ENCODE peak calls at places on chromosomes 3 and 15, in eight cellular contexts. E, D, J, U, V, F, A and H are unnamed samples.

GRCh38 chr3:14413381-14414071 is 11.1 kb downstream of the SLC6A6 start:
- DNase-seq in J (no peak), D (no peak), U (no peak), V (no peak), F (no peak), E (no peak), A (no peak), H (peak)

GRCh38 chr3:38655708-38656300 is 6.3 kb upstream of the SCN5A start:
- DNase-seq in U (no peak), D (no peak), E (peak), F (no peak), J (no peak), V (peak), A (no peak), H (peak)

GRCh38 chr3:124053871-124054270 is 61.9 kb upstream of the ROPN1 start:
- DNase-seq in U (no peak), V (no peak), A (no peak), J (no peak), D (no peak), F (peak), E (peak), H (peak)

GRCh38 chr3:47035645-47036044 is 56.2 kb downstream of the NBEAL2 start:
- DNase-seq in E (no peak), D (no peak), J (no peak), U (no peak), A (no peak), V (no peak), F (no peak), H (no peak)

GRCh38 chr3:39290255-39290654 is 10.4 kb upstream of the CX3CR1 start:
- DNase-seq in A (no peak), U (no peak), E (no peak), V (no peak), F (no peak), D (no peak), J (no peak), H (no peak)

GRCh38 chr15:66326051-66326450 is 30.4 kb downstream of the TIPIN start:
- DNase-seq in E (no peak), D (no peak), F (no peak), V (no peak), A (no peak), J (no peak), U (no peak), H (no peak)

GRCh38 chr3:184172681-184173373 is 1.8 kb upstream of the AP2M1 start:
- DNase-seq in F (no peak), J (no peak), E (no peak), D (no peak), U (no peak), A (peak), V (no peak), H (no peak)

GRCh38 chr3:46713048-46713897 is 4.4 kb downstream of the PRSS50 start:
- DNase-seq in E (no peak), F (no peak), J (no peak), U (no peak), V (no peak), A (no peak), D (no peak), H (no peak)

GRCh38 chr3:16828815-16829214 is 55.9 kb upstream of the PLCL2 start:
- DNase-seq in E (no peak), U (peak), V (peak), F (no peak), D (peak), A (peak), J (no peak), H (peak)

GRCh38 chr3:185400340-185400667 is 37.4 kb downstream of the MAP3K13 start:
- DNase-seq in F (no peak), J (no peak), A (no peak), D (no peak), U (no peak), V (no peak), E (no peak), H (no peak)

GRCh38 chr15:70494861-70495571 is 268.3 kb downstream of the UACA start:
- DNase-seq in J (no peak), F (peak), U (no peak), D (no peak), V (no peak), A (peak), E (no peak), H (peak)

GRCh38 chr3:10693457-10693856 is 122.6 kb upstream of the SLC6A11 start:
- DNase-seq in J (no peak), V (no peak), U (no peak), F (no peak), D (no peak), E (no peak), A (no peak), H (no peak)

GRCh38 chr3:86985427-86985826 is 5.5 kb downstream of the VGLL3 start:
- DNase-seq in E (no peak), V (no peak), F (no peak), A (no peak), D (no peak), U (no peak), J (no peak), H (peak)

GRCh38 chr3:43162573-43163084 is 56.8 kb upstream of the POMGNT2 start:
- DNase-seq in A (no peak), U (no peak), F (no peak), D (peak), V (no peak), E (no peak), J (no peak), H (no peak)

GRCh38 chr3:10228248-10228950 is 19.9 kb upstream of the TATDN2 start:
- DNase-seq in U (no peak), D (no peak), F (no peak), E (no peak), A (no peak), J (no peak), V (no peak), H (no peak)

GRCh38 chr3:98817546-98817945 is 54.4 kb downstream of the ST3GAL6 start:
- DNase-seq in V (peak), U (peak), A (peak), J (no peak), F (peak), E (peak), D (no peak), H (peak)

GRCh38 chr3:40363681-40364080 is 23.3 kb upstream of the ENTPD3 start:
- DNase-seq in E (no peak), D (no peak), V (no peak), A (no peak), F (no peak), J (no peak), U (no peak), H (no peak)

GRCh38 chr3:182740710-182741109 is 52.6 kb upstream of the ATP11B start:
- DNase-seq in U (no peak), F (no peak), J (no peak), A (no peak), V (peak), D (no peak), E (no peak), H (peak)

GRCh38 chr3:158313344-158313927 is 203.5 kb downstream of the RSRC1 start:
- DNase-seq in E (peak), U (no peak), A (peak), D (no peak), J (no peak), F (peak), V (peak), H (peak)

GRCh38 chr15:58383876-58384275 is 47.9 kb upstream of the LIPC start:
- DNase-seq in D (no peak), F (no peak), A (no peak), J (no peak), V (no peak), U (no peak), E (no peak), H (no peak)

GRCh38 chr3:109396811-109397210 is 59.5 kb upstream of the DPPA4 start:
- DNase-seq in V (no peak), D (no peak), U (no peak), J (no peak), A (no peak), F (no peak), E (no peak), H (no peak)

GRCh38 chr3:183428140-183429023 is at the start of gene MCF2L2:
- DNase-seq in F (peak), U (peak), D (peak), E (peak), A (no peak), J (peak), V (peak), H (peak)

GRCh38 chr15:34927726-34928125 is 41.8 kb downstream of the AQR start:
- DNase-seq in U (no peak), F (no peak), V (no peak), E (no peak), J (no peak), A (no peak), D (no peak), H (peak)

GRCh38 chr3:13073042-13073906 is at the start of gene IQSEC1:
- DNase-seq in F (peak), J (peak), D (peak), V (peak), E (peak), U (peak), A (no peak), H (peak)

GRCh38 chr3:50665603-50666115 is 9.1 kb upstream of the DOCK3 start:
- DNase-seq in A (no peak), V (no peak), E (no peak), U (no peak), D (no peak), F (no peak), J (no peak), H (no peak)

GRCh38 chr15:61195116-61196002 is 33.7 kb downstream of the RORA start:
- DNase-seq in J (no peak), D (no peak), V (peak), A (peak), F (peak), E (no peak), U (peak), H (peak)

GRCh38 chr3:180036678-180037455 is at the start of gene PEX5L:
- DNase-seq in F (peak), V (peak), J (peak), A (no peak), E (peak), D (no peak), U (peak), H (no peak)

GRCh38 chr3:46524008-46524407 is 26.2 kb downstream of the RTP3 start:
- DNase-seq in J (no peak), E (no peak), D (no peak), V (no peak), A (no peak), F (no peak), U (no peak), H (no peak)